ENCODE peak calls at places on chromosomes 3 and 15, in seven cellular contexts. R is fibroblast of mammary gland, D is CD14-positive monocyte, Q is AG10803, C is B cell, W is right atrium auricular region, N is HCT116. X is an unnamed sample.
A peak's percentile ranks its signal among the peaks of the same experiment; 100 is the strongest.

GRCh38 chr3:140571836-140572235 is 106.0 kb upstream of the TRIM42 start:
- DNase-seq in R (no peak), D (no peak), Q (no peak), W (no peak), N (no peak), C (no peak), X (no peak)

GRCh38 chr15:43441316-43441715 is 51.6 kb downstream of the TP53BP1 start:
- DNase-seq in D (no peak), C (no peak), W (no peak), N (no peak), Q (peak; percentile 64), R (peak; percentile 32), X (no peak)

GRCh38 chr15:98069256-98069655 is 108.8 kb downstream of the ARRDC4 start:
- DNase-seq in Q (peak; percentile 50), R (no peak), N (no peak), D (no peak), C (no peak), W (no peak), X (no peak)

GRCh38 chr3:13145131-13145825 is 72.0 kb upstream of the IQSEC1 start:
- DNase-seq in C (no peak), N (peak; percentile 12), W (no peak), Q (no peak), R (no peak), D (no peak), X (no peak)

GRCh38 chr15:27454281-27455060 is 483.5 kb downstream of the GABRG3 start:
- DNase-seq in Q (peak; percentile 40), R (peak; percentile 67), N (no peak), C (no peak), D (no peak), W (no peak), X (no peak)

GRCh38 chr3:13555753-13556152 is 6.8 kb downstream of the FBLN2 start:
- DNase-seq in N (no peak), R (no peak), W (no peak), Q (no peak), D (no peak), C (no peak), X (no peak)

GRCh38 chr15:68550498-68551295 is 28.1 kb upstream of the CORO2B start:
- DNase-seq in R (peak; percentile 57), Q (peak; percentile 38), N (peak; percentile 48), D (no peak), W (peak; percentile 81), C (peak; percentile 64), X (peak; percentile 60)

GRCh38 chr15:90684281-90684680 is 32.9 kb upstream of the BLM start:
- DNase-seq in N (no peak), W (no peak), D (no peak), R (no peak), C (no peak), Q (no peak), X (no peak)

GRCh38 chr3:155076888-155077287 is 3.2 kb upstream of the MME start:
- DNase-seq in Q (no peak), R (peak; percentile 73), C (no peak), W (no peak), D (no peak), N (no peak), X (no peak)

DNA sequence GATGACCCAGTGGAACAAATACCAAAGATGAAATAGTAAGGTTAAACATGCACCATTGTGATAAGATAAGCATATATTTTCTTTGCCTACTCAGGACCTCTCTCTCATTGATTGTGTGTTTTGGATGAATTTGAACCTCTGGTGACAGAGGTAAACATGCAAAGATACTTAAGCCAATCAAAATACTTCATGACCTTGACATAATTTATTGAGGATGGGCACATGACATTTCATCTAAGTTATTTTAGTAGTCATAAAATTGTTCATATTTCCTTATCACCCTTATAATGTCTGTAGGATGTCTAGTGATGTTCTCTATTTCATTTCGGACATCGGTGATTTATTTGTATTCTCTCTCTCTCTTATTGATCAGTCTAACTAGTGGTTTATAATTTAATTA is 88.3 kb upstream of the WDR72 start:
- DNase-seq in W (no peak), C (no peak), Q (no peak), D (no peak), N (no peak), R (no peak), X (no peak)
- TF ChIP-seq CTCF in W (no peak), C (no peak), Q (no peak), D (no peak), N (no peak), R (no peak), X (no peak)

GRCh38 chr3:27312044-27312668 is 57.0 kb downstream of the NEK10 start:
- DNase-seq in C (peak; percentile 24), Q (peak; percentile 77), R (peak; percentile 80), W (no peak), N (peak; percentile 75), D (no peak), X (no peak)
- TF ChIP-seq CTCF in C (peak; percentile 85), Q (peak; percentile 84), R (peak; percentile 82), W (peak; percentile 86), N (peak; percentile 70), D (peak; percentile 78), X (peak; percentile 84)

GRCh38 chr3:73600293-73600938 is 24.3 kb downstream of the PDZRN3 start:
- DNase-seq in N (no peak), Q (peak; percentile 96), D (no peak), C (no peak), R (peak; percentile 89), W (no peak), X (no peak)

GRCh38 chr3:73601476-73601875 is 23.3 kb downstream of the PDZRN3 start:
- DNase-seq in Q (no peak), C (no peak), N (no peak), W (no peak), R (peak; percentile 81), D (no peak), X (no peak)

GRCh38 chr3:73599605-73600004 is 25.1 kb downstream of the PDZRN3 start:
- DNase-seq in W (no peak), Q (no peak), R (no peak), N (no peak), D (no peak), C (no peak), X (no peak)

GRCh38 chr3:73602171-73602570 is 22.6 kb downstream of the PDZRN3 start:
- DNase-seq in N (no peak), D (no peak), C (no peak), R (peak; percentile 93), Q (peak; percentile 97), W (no peak), X (no peak)

GRCh38 chr3:73601031-73601430 is 23.7 kb downstream of the PDZRN3 start:
- DNase-seq in D (no peak), R (peak; percentile 56), C (no peak), W (no peak), Q (peak; percentile 66), N (no peak), X (no peak)
- TF ChIP-seq CTCF in D (no peak), R (no peak), C (no peak), W (no peak), Q (no peak), N (no peak), X (no peak)

GRCh38 chr3:8094415-8094814 is 407.2 kb upstream of the LMCD1 start:
- DNase-seq in N (no peak), D (no peak), R (no peak), W (no peak), C (no peak), Q (no peak), X (no peak)

GRCh38 chr3:8097690-8098089 is 403.9 kb upstream of the LMCD1 start:
- DNase-seq in C (no peak), N (no peak), R (no peak), W (no peak), D (no peak), Q (no peak), X (no peak)

DNA sequence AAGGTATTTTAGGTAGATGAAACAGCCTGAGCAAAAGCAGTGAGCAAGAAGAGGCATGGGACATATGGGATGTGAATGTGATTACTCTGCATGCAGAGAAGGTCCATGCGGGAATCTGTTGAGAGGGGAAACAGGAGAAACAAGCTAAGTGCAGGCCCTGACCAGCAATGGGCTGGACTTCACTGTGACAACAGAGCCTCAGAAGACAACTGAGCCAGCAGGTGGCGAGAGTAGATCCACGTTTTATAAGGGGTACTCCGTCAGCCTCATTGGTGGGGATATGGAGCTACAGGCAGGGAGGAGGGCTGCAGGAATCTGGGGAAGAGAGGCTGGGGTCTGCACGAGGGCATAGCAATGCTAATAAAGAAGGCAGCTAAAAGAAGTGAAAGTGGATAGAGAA is 405.9 kb upstream of the LMCD1 start:
- DNase-seq in N (peak; percentile 34), R (no peak), W (no peak), C (no peak), D (no peak), Q (peak; percentile 1), X (no peak)
- TF ChIP-seq CTCF in N (peak; percentile 28), R (no peak), W (no peak), C (no peak), D (no peak), Q (peak; percentile 27), X (no peak)

GRCh38 chr15:23897091-23897490 is 210.0 kb upstream of the NDN start:
- DNase-seq in C (no peak), Q (no peak), D (no peak), R (no peak), N (no peak), W (no peak), X (no peak)

DNA sequence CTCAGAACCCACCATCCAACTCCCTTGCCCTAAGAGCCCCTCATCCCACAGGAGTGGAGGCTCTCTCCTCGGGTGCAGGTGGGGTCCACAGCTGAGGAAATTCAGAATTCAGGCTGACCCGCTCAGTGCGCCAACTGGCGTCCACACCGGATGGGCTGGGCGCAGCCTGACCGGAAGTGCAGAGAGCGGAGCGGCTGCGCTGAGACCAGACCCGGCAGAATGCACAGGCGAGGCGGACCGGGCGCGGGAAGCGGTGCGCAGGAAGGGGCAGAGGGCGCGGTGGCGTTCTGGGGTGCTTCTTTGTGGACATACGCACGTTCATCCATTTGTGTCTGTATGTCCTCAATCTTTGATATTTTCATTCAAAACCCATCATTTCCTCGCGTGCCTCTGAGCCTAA is 210.5 kb upstream of the NDN start:
- DNase-seq in R (no peak), Q (no peak), C (no peak), D (no peak), W (no peak), N (no peak), X (no peak)
- TF ChIP-seq CTCF in R (no peak), Q (no peak), C (no peak), D (no peak), W (no peak), N (no peak), X (no peak)

GRCh38 chr3:65422154-65422553 is 616.6 kb downstream of the MAGI1 start:
- DNase-seq in W (no peak), R (no peak), Q (no peak), C (no peak), D (no peak), N (no peak), X (no peak)

DNA sequence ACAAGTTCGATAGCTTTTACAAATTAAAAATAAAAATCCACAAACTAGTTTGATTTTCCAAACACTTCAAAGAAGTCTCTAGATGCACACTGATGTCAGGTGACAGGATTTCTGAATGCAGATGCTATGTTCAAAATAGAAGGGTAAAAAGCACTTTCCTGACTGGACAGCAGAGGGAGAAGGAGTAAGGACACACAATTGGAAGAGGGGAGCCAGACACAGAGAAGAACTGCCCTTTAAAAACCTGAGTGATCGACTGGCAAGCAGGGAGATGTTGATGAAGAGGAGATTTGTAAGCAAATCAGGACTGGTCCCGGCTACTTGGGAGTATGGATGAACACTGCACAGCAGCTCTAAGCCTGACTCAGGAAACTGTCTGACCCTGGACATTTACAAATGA is 612.8 kb downstream of the MAGI1 start:
- DNase-seq in Q (peak; percentile 24), C (no peak), D (no peak), N (no peak), R (peak; percentile 36), W (no peak), X (no peak)
- TF ChIP-seq CTCF in Q (peak; percentile 62), C (no peak), D (no peak), N (no peak), R (peak; percentile 54), W (peak; percentile 55), X (no peak)

X was measured in natural killer cell.